ENCODE peak calls at places on chromosomes 4 and X, in five cellular contexts. M is GM12878, L is IMR-90, T is SK-N-SH, W is K562. F is an unnamed sample.

GRCh38 chr4:177583000-177583399 is 140.8 kb upstream of the AGA start:
- DNase-seq in M (no peak), L (peak), T (no peak), W (no peak), F (no peak)

GRCh38 chrX:75155454-75155829 is 641 bp downstream of the ABCB7 start:
- DNase-seq in M (no peak), L (peak), T (peak), W (peak), F (no peak)

GRCh38 chr4:80086296-80086695 is 13.3 kb upstream of the ANTXR2 start:
- DNase-seq in M (no peak), L (no peak), T (no peak), W (no peak), F (no peak)

GRCh38 chrX:15737957-15738685 is at the start of gene CA5B:
- DNase-seq in M (peak), L (peak), T (peak), W (peak), F (peak)

GRCh38 chrX:114201622-114202021 is 382.3 kb upstream of the HTR2C start:
- DNase-seq in M (no peak), L (no peak), T (no peak), W (no peak), F (no peak)

GRCh38 chrX:108347800-108348199 is 90.4 kb downstream of the COL4A6 start:
- DNase-seq in M (no peak), L (no peak), T (no peak), W (no peak), F (no peak)

GRCh38 chrX:11064276-11064675 is 46.9 kb upstream of the HCCS start:
- DNase-seq in M (no peak), L (no peak), T (no peak), W (no peak), F (no peak)

GRCh38 chr4:75542824-75543223 is 13.0 kb upstream of the ODAPH start:
- DNase-seq in M (no peak), L (peak), T (no peak), W (no peak), F (peak)

GRCh38 chr4:44771789-44772188 is 45.4 kb upstream of the GNPDA2 start:
- DNase-seq in M (no peak), L (no peak), T (no peak), W (no peak), F (no peak)

GRCh38 chrX:9252182-9252581 is 212.7 kb upstream of the TBL1X start:
- DNase-seq in M (no peak), L (no peak), T (no peak), W (no peak), F (no peak)

GRCh38 chr4:102447413-102447812 is 53.7 kb upstream of the NFKB1 start:
- DNase-seq in M (no peak), L (no peak), T (no peak), W (no peak), F (no peak)

GRCh38 chr4:139921551-139922184 is 232.3 kb downstream of the MAML3 start:
- DNase-seq in M (no peak), L (no peak), T (no peak), W (no peak), F (no peak)

GRCh38 chrX:39900788-39901170 is 197.0 kb downstream of the BCOR start:
- DNase-seq in M (no peak), L (no peak), T (peak), W (no peak), F (no peak)

GRCh38 chrX:3548743-3549441 is 164.6 kb downstream of the PRKX start:
- DNase-seq in M (no peak), L (peak), T (peak), W (no peak), F (peak)

GRCh38 chrX:50920132-50920531 is 9.6 kb downstream of the BMP15 start:
- DNase-seq in M (no peak), L (peak), T (no peak), W (no peak), F (peak)

GRCh38 chr4:26490980-26491284 is 648 bp upstream of the CCKAR start:
- DNase-seq in M (no peak), L (no peak), T (no peak), W (no peak), F (no peak)

GRCh38 chr4:48017108-48017527 is 546 bp downstream of the NIPAL1 start:
- DNase-seq in M (no peak), L (peak), T (peak), W (peak), F (peak)

GRCh38 chrX:17964871-17965270 is 103.8 kb upstream of the RAI2 start:
- DNase-seq in M (no peak), L (no peak), T (no peak), W (no peak), F (no peak)

GRCh38 chrX:153662266-153662665 is 11.3 kb downstream of the PNCK start:
- DNase-seq in M (no peak), L (peak), T (peak), W (no peak), F (peak)

GRCh38 chr4:93084599-93085305 is 743.8 kb upstream of the ATOH1 start:
- DNase-seq in M (no peak), L (no peak), T (no peak), W (no peak), F (no peak)

GRCh38 chr4:6128221-6128871 is 72.0 kb downstream of the JAKMIP1 start:
- DNase-seq in M (no peak), L (no peak), T (no peak), W (no peak), F (no peak)

GRCh38 chr4:172142331-172142738 is 329.1 kb downstream of the GALNTL6 start:
- DNase-seq in M (no peak), L (peak), T (no peak), W (no peak), F (no peak)

GRCh38 chrX:127259742-127260141 is 440.2 kb downstream of the PRR32 start:
- DNase-seq in M (no peak), L (no peak), T (no peak), W (no peak), F (no peak)

GRCh38 chr4:113761682-113762060 is at the start of gene CAMK2D:
- DNase-seq in M (peak), L (peak), T (peak), W (no peak), F (peak)

GRCh38 chr4:162011039-162011438 is 152.8 kb downstream of the FSTL5 start:
- DNase-seq in M (no peak), L (peak), T (no peak), W (no peak), F (no peak)

GRCh38 chr4:155906554-155907247 is 3.2 kb downstream of the TDO2 start:
- DNase-seq in M (no peak), L (peak), T (no peak), W (no peak), F (peak)

GRCh38 chrX:22652596-22652995 is 347.2 kb upstream of the DDX53 start:
- DNase-seq in M (no peak), L (peak), T (peak), W (no peak), F (peak)

GRCh38 chrX:24380273-24381036 is 20.0 kb downstream of the SUPT20HL1 start:
- DNase-seq in M (no peak), L (no peak), T (no peak), W (no peak), F (no peak)

GRCh38 chrX:134600714-134601113 is 57.6 kb downstream of the PLAC1 start:
- DNase-seq in M (no peak), L (peak), T (no peak), W (no peak), F (no peak)
- TF ChIP-seq RCOR1 in M (no peak), L (no peak), T (no peak), W (no peak), F (no peak)

DNA sequence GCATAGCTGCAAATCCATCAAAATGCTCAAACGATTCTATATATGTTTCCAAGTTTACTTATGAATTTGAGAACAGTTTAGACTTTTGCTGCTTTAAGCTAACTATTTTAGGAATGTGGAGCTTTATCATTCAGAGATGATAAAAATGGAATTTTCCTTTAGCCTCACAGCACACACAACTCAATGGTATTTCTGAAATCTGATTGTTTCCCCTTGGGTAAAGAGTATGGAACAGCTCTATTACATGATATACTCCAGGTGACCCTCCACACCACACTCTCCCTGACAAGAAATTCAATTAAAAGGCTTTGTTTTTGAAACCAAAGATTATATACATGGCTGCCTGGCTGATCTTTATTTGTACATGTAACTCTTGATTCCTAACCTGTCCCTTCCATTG is 120.0 kb downstream of the LUZP4 start:
- DNase-seq in M (no peak), L (peak), T (no peak), W (no peak), F (no peak)
- TF ChIP-seq RCOR1 in M (no peak), L (no peak), T (no peak), W (no peak), F (no peak)

DNA sequence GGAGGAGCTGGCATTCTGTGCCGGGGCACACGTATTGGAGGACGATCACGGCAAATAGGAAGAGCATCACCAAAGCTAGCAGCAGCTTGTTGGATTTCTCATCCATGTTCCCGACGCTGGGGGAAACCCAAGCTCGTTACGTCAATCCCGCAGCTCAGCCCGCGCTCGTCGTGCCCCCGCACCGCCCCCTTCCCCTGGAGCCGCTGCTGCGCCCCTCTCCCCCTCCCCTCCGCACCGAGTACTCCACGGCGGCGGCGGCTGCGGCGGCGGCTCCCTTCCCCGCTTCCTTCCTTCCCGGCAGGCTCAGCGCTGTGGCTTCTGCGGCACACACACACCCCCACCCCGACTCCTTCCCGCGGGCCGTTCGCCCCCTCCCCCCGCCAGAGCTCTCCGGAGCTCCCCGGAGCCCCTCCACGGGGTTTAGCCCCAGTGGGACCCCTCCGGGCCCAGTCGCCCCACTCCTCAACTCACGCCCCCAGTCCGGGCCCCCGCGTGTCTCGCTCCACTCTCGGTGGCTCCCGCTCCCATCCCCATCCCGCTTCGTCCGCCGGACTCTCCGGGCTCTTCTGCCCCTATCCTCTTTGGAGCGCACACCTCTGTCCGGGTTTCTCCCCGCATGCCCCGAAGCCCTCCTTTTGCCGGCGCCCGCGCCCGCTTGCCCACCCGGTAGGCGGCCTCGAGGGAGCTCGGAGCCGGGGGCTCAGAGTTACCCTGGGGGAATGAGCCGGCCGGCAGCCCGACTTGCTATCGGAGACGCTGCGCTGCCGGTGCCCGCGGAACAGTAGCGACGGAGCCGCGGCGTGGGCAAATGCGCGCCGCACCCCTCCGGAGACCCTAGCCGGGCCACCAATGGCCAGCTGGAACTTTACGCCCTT is 981 bp downstream of the HS6ST2 start:
- DNase-seq in M (no peak), L (no peak), T (peak), W (no peak), F (peak)
- TF ChIP-seq RCOR1 in M (no peak), L (no peak), T (no peak), W (no peak), F (no peak)

GRCh38 chr4:107366900-107367299 is 330.8 kb upstream of the DKK2 start:
- DNase-seq in M (no peak), L (no peak), T (no peak), W (no peak), F (no peak)
- TF ChIP-seq RCOR1 in M (no peak), L (no peak), T (no peak), W (no peak), F (no peak)

GRCh38 chr4:108940086-108941033 is 177.5 kb upstream of the ETNPPL start:
- DNase-seq in M (no peak), L (peak), T (no peak), W (no peak), F (no peak)
- TF ChIP-seq RCOR1 in M (no peak), L (no peak), T (no peak), W (no peak), F (no peak)

GRCh38 chr4:184849184-184849583 is 23.4 kb upstream of the ACSL1 start:
- DNase-seq in M (no peak), L (no peak), T (no peak), W (no peak), F (no peak)
- TF ChIP-seq RCOR1 in M (no peak), L (no peak), T (no peak), W (no peak), F (no peak)

GRCh38 chr4:87088188-87088587 is 132.2 kb downstream of the KLHL8 start:
- DNase-seq in M (no peak), L (no peak), T (no peak), W (no peak), F (no peak)

GRCh38 chr4:87086143-87086805 is 134.1 kb downstream of the KLHL8 start:
- DNase-seq in M (no peak), L (no peak), T (no peak), W (no peak), F (no peak)

GRCh38 chr4:87089368-87089767 is 131.1 kb downstream of the KLHL8 start:
- DNase-seq in M (no peak), L (no peak), T (no peak), W (no peak), F (no peak)

GRCh38 chr4:87090305-87090704 is 130.1 kb downstream of the KLHL8 start:
- DNase-seq in M (no peak), L (no peak), T (no peak), W (no peak), F (no peak)

GRCh38 chr4:87087015-87087920 is 133.2 kb downstream of the KLHL8 start:
- DNase-seq in M (no peak), L (peak), T (no peak), W (no peak), F (no peak)
- TF ChIP-seq RCOR1 in M (no peak), L (no peak), T (no peak), W (no peak), F (no peak)

F was measured in A549.